ENCODE peak calls at places on chromosomes 2 and 18, in five cellular contexts. S, R, E, T and I are unnamed samples.

GRCh38 chr18:78790960-78791359 is 188.7 kb upstream of the SALL3 start:
- DNase-seq in S (no peak), R (no peak), E (no peak), T (no peak), I (no peak)

GRCh38 chr2:85162746-85163301 is 29.6 kb downstream of the TCF7L1 start:
- DNase-seq in S (no peak), R (no peak), E (peak), T (no peak), I (no peak)

GRCh38 chr2:181892795-181893435 is 1.4 kb downstream of the ITPRID2 start:
- DNase-seq in S (no peak), R (no peak), E (peak), T (peak), I (no peak)

GRCh38 chr2:7999683-8000476 is 682.0 kb upstream of the ID2 start:
- DNase-seq in S (no peak), R (no peak), E (no peak), T (no peak), I (no peak)

GRCh38 chr2:44168684-44169154 is at the start of gene PPM1B:
- DNase-seq in S (peak), R (peak), E (no peak), T (no peak), I (peak)

GRCh38 chr2:10047616-10048500 is 4.5 kb downstream of the KLF11 start:
- DNase-seq in S (no peak), R (no peak), E (no peak), T (no peak), I (no peak)

GRCh38 chr2:128287780-128288735 is 30.6 kb downstream of the HS6ST1 start:
- DNase-seq in S (no peak), R (no peak), E (no peak), T (no peak), I (no peak)

GRCh38 chr2:57656198-57656597 is 390.4 kb upstream of the VRK2 start:
- DNase-seq in S (no peak), R (no peak), E (no peak), T (no peak), I (no peak)

GRCh38 chr2:217222511-217222910 is 362.6 kb upstream of the TNP1 start:
- DNase-seq in S (no peak), R (no peak), E (no peak), T (no peak), I (peak)

GRCh38 chr18:74951165-74951760 is 257.7 kb downstream of the PTGR3 start:
- DNase-seq in S (no peak), R (no peak), E (peak), T (no peak), I (no peak)

GRCh38 chr2:152718909-152719645 is 657 bp downstream of the ARL6IP6 start:
- DNase-seq in S (no peak), R (no peak), E (peak), T (peak), I (no peak)

GRCh38 chr2:113791697-113792590 is 35.5 kb upstream of the SLC35F5 start:
- DNase-seq in S (no peak), R (no peak), E (peak), T (no peak), I (no peak)

GRCh38 chr2:202023198-202023903 is 10.3 kb upstream of the FZD7 start:
- DNase-seq in S (no peak), R (no peak), E (no peak), T (peak), I (no peak)

GRCh38 chr2:157056200-157056676 is 201.3 kb upstream of the GALNT5 start:
- DNase-seq in S (no peak), R (no peak), E (peak), T (no peak), I (no peak)

GRCh38 chr2:29606105-29606871 is 315.1 kb downstream of the ALK start:
- DNase-seq in S (no peak), R (no peak), E (peak), T (no peak), I (no peak)

GRCh38 chr2:235669983-235670962 is 176.4 kb downstream of the AGAP1 start:
- DNase-seq in S (peak), R (no peak), E (peak), T (peak), I (no peak)

GRCh38 chr2:63662028-63662804 is 73.5 kb downstream of the MDH1 start:
- DNase-seq in S (no peak), R (no peak), E (peak), T (no peak), I (no peak)

GRCh38 chr2:186543561-186544131 is 46.2 kb upstream of the ITGAV start:
- DNase-seq in S (no peak), R (no peak), E (peak), T (no peak), I (no peak)

GRCh38 chr2:223696719-223697118 is 94.6 kb upstream of the SCG2 start:
- DNase-seq in S (no peak), R (no peak), E (peak), T (no peak), I (no peak)

GRCh38 chr2:47193607-47194006 is 38.5 kb upstream of the STPG4 start:
- DNase-seq in S (no peak), R (no peak), E (no peak), T (peak), I (no peak)

GRCh38 chr2:223563462-223563861 is 38.7 kb downstream of the SCG2 start:
- DNase-seq in S (no peak), R (no peak), E (peak), T (no peak), I (no peak)

GRCh38 chr2:40103163-40103562 is 324.1 kb upstream of the THUMPD2 start:
- DNase-seq in S (no peak), R (no peak), E (peak), T (no peak), I (no peak)

GRCh38 chr2:130837175-130837810 is 579 bp downstream of the ARHGEF4 start:
- DNase-seq in S (no peak), R (no peak), E (no peak), T (no peak), I (no peak)

GRCh38 chr2:183024701-183025100 is 13.6 kb downstream of the NCKAP1 start:
- DNase-seq in S (no peak), R (no peak), E (peak), T (no peak), I (no peak)

GRCh38 chr18:11320981-11321380 is 171.6 kb upstream of the PIEZO2 start:
- DNase-seq in S (no peak), R (no peak), E (peak), T (no peak), I (no peak)

GRCh38 chr2:68565858-68566257 is 77.5 kb upstream of the PROKR1 start:
- DNase-seq in S (no peak), R (no peak), E (peak), T (no peak), I (no peak)

GRCh38 chr18:45589559-45590041 is 25.7 kb upstream of the SLC14A2 start:
- DNase-seq in S (no peak), R (no peak), E (peak), T (no peak), I (no peak)

GRCh38 chr2:58064136-58064535 is 17.5 kb downstream of the VRK2 start:
- DNase-seq in S (no peak), R (no peak), E (no peak), T (no peak), I (no peak)

GRCh38 chr2:81481242-81481993 is 1176.9 kb upstream of the LRRTM1 start:
- DNase-seq in S (no peak), R (no peak), E (no peak), T (peak), I (no peak)

GRCh38 chr2:16625759-16626158 is 39.9 kb downstream of the CYRIA start:
- DNase-seq in S (no peak), R (no peak), E (no peak), T (no peak), I (no peak)

GRCh38 chr2:230751062-230751461 is 38.4 kb downstream of the CAB39 start:
- DNase-seq in S (no peak), R (no peak), E (peak), T (no peak), I (no peak)

GRCh38 chr2:105886029-105886454 is 141.3 kb downstream of the NCK2 start:
- DNase-seq in S (no peak), R (no peak), E (peak), T (no peak), I (no peak)

GRCh38 chr18:25282282-25282681 is 69.7 kb downstream of the ZNF521 start:
- DNase-seq in S (no peak), R (no peak), E (no peak), T (peak), I (peak)

GRCh38 chr2:166314022-166314759 is 61.6 kb downstream of the SCN9A start:
- DNase-seq in S (no peak), R (no peak), E (peak), T (no peak), I (no peak)

GRCh38 chr2:120298173-120298835 is 45.7 kb downstream of the RALB start:
- DNase-seq in S (no peak), R (no peak), E (peak), T (no peak), I (no peak)

GRCh38 chr2:17818235-17818634 is 2.0 kb downstream of the MSGN1 start:
- DNase-seq in S (no peak), R (no peak), E (no peak), T (no peak), I (no peak)

GRCh38 chr2:9110346-9110884 is 96.2 kb upstream of the ASAP2 start:
- DNase-seq in S (no peak), R (no peak), E (no peak), T (no peak), I (no peak)

GRCh38 chr18:64183674-64184073 is 34.8 kb upstream of the LINC00305 start:
- DNase-seq in S (no peak), R (no peak), E (no peak), T (no peak), I (no peak)

GRCh38 chr18:79848579-79849327 is 51.0 kb downstream of the KCNG2 start:
- DNase-seq in S (no peak), R (no peak), E (no peak), T (no peak), I (no peak)